ENCODE peak calls at places on chromosomes 13 and 19, in eight cellular contexts. E, M, Q, N, L, S, K and V are unnamed samples.

GRCh38 chr13:100508391-100508790 is 80.2 kb downstream of the GGACT start:
- DNase-seq in Q (no peak), L (no peak), E (no peak), N (no peak), K (no peak), M (no peak), S (no peak), V (no peak)

GRCh38 chr19:46601318-46602224 is at the start of gene CALM3:
- DNase-seq in Q (peak), M (no peak), K (no peak), L (peak), S (no peak), E (peak), N (no peak), V (no peak)

GRCh38 chr19:52734340-52734892 is 428 bp downstream of the ZNF611 start:
- DNase-seq in Q (peak), L (peak), S (no peak), M (peak), K (no peak), E (peak), N (no peak), V (no peak)

GRCh38 chr19:1266818-1267440 is 2.2 kb upstream of the CIRBP start:
- DNase-seq in L (peak), K (peak), S (peak), N (no peak), M (peak), Q (peak), E (peak), V (peak)

GRCh38 chr19:35154535-35155406 is at the start of gene FXYD5:
- DNase-seq in M (peak), K (peak), S (peak), E (peak), L (peak), Q (peak), N (peak), V (peak)

GRCh38 chr13:112685856-112686255 is 4.0 kb upstream of the ATP11A start:
- DNase-seq in L (no peak), M (no peak), N (no peak), Q (no peak), E (peak), S (no peak), K (no peak), V (peak)

GRCh38 chr19:41774515-41774980 is 19.2 kb downstream of the CEACAM6 start:
- DNase-seq in E (no peak), M (no peak), K (peak), N (no peak), Q (no peak), S (no peak), L (no peak), V (no peak)

GRCh38 chr19:32199501-32200040 is 145.8 kb upstream of the ZNF507 start:
- DNase-seq in M (no peak), S (no peak), N (no peak), Q (no peak), L (no peak), E (no peak), K (no peak), V (no peak)

GRCh38 chr13:23960566-23961156 is 63.4 kb upstream of the C1QTNF9B start:
- DNase-seq in L (no peak), E (peak), M (peak), Q (peak), N (peak), S (peak), K (no peak), V (no peak)

GRCh38 chr13:62014299-62014698 is 598.6 kb upstream of the PCDH20 start:
- DNase-seq in S (peak), M (no peak), N (peak), K (no peak), E (no peak), L (peak), Q (no peak), V (no peak)

GRCh38 chr13:64278493-64278892 is 2862.8 kb upstream of the PCDH20 start:
- DNase-seq in S (peak), K (no peak), L (no peak), E (no peak), M (peak), N (peak), Q (no peak), V (no peak)

GRCh38 chr13:40974460-40975407 is 44.4 kb downstream of the ELF1 start:
- DNase-seq in K (peak), E (peak), S (peak), Q (peak), L (no peak), M (peak), N (peak), V (peak)

GRCh38 chr19:41554902-41555301 is 21.1 kb upstream of the CEACAM21 start:
- DNase-seq in L (no peak), S (no peak), K (no peak), Q (no peak), E (no peak), N (no peak), M (no peak), V (no peak)

GRCh38 chr19:42282036-42282762 is 13.1 kb downstream of the CIC start:
- DNase-seq in N (peak), Q (peak), S (peak), K (no peak), M (peak), E (no peak), L (no peak), V (no peak)

GRCh38 chr19:13234518-13234917 is 84.3 kb downstream of the IER2 start:
- DNase-seq in K (peak), L (peak), N (no peak), E (peak), S (peak), Q (peak), M (peak), V (peak)

DNA sequence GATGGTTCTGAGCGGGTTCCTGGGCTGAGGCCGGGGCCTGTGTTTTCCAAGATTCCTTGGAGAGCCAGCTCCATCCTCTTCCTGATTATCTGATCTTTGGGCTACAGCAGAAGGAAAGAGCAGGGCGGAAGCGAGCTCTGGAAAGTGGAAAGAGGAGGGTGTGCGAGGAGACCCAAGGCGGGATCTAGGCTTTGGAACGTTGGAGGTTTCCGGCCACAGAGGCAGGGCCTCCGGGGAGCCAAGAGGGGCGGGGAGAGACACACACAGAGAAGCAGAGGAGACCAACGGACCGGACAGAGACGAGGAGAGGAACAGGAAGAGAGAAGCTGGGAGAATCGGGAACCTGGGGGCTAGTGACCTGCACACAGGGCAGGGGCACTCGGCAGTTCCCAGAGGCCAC is at the start of gene CLEC11A:
- DNase-seq in L (no peak), M (peak), N (peak), Q (no peak), S (peak), E (peak), K (peak), V (no peak)
- H3K9ac ChIP-seq in L (peak), M (peak), N (peak), Q (no peak), S (peak), E (no peak), K (peak), V (no peak)

GRCh38 chr19:7682175-7682855 is 1.7 kb downstream of the TRAPPC5 start:
- DNase-seq in K (no peak), L (no peak), Q (no peak), S (no peak), E (no peak), N (no peak), M (peak), V (peak)

GRCh38 chr19:7680606-7681335 is at the start of gene TRAPPC5:
- DNase-seq in M (peak), E (peak), L (peak), K (peak), N (peak), S (peak), Q (peak), V (peak)

GRCh38 chr19:7679771-7680605 is 645 bp upstream of the TRAPPC5 start:
- DNase-seq in S (no peak), M (no peak), Q (no peak), E (no peak), L (no peak), N (no peak), K (no peak), V (no peak)

GRCh38 chr19:7679017-7679720 is 1.5 kb upstream of the TRAPPC5 start:
- DNase-seq in E (no peak), N (no peak), S (no peak), Q (no peak), L (peak), M (no peak), K (no peak), V (no peak)

GRCh38 chr19:7681336-7682174 is 922 bp downstream of the TRAPPC5 start:
- DNase-seq in L (peak), S (peak), E (peak), M (peak), N (peak), Q (peak), K (peak), V (peak)
- H3K9ac ChIP-seq in L (peak), S (peak), E (peak), M (peak), N (peak), Q (peak), K (peak), V (no peak)

GRCh38 chr13:26618726-26619125 is 61.2 kb downstream of the WASF3 start:
- DNase-seq in K (no peak), S (no peak), N (no peak), E (no peak), Q (no peak), M (no peak), L (no peak), V (no peak)

GRCh38 chr13:26616126-26616525 is 58.6 kb downstream of the WASF3 start:
- DNase-seq in N (peak), Q (no peak), S (peak), K (no peak), M (peak), E (no peak), L (no peak), V (no peak)

GRCh38 chr13:26619321-26619720 is 61.8 kb downstream of the WASF3 start:
- DNase-seq in Q (no peak), K (no peak), S (peak), N (peak), M (peak), L (no peak), E (no peak), V (no peak)

GRCh38 chr13:26614721-26615120 is 57.2 kb downstream of the WASF3 start:
- DNase-seq in M (no peak), S (no peak), N (no peak), E (no peak), Q (no peak), K (no peak), L (no peak), V (no peak)
- H3K9ac ChIP-seq in M (no peak), S (no peak), N (no peak), E (no peak), Q (no peak), K (no peak), L (no peak), V (no peak)

GRCh38 chr19:50430888-50431342 is 1.8 kb upstream of the MYBPC2 start:
- DNase-seq in Q (peak), K (no peak), M (peak), E (no peak), S (no peak), L (no peak), N (no peak), V (no peak)
- H3K9ac ChIP-seq in Q (no peak), K (peak), M (no peak), E (peak), S (no peak), L (no peak), N (no peak), V (peak)

DNA sequence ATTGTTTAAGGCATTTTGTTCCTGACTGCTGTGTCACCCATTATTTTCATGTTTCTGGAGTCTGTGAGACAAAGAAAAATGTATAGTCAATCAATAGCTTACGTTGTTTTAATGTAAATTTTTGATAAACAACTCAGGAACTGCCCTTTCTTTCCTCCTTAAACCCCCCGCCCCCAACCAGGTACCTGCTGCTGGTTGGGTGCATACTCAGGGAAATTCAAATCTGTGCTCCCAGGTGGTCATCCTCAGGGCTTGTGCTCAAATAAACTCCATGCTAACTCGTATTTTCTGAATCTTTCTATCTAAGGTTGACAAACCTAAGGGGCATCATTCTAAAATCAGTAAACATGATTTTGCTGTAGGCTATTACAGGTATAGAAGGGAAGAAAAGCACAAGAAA is 4.1 kb upstream of the CDC16 start:
- DNase-seq in Q (no peak), S (no peak), E (peak), N (no peak), M (no peak), K (no peak), L (no peak), V (no peak)
- H3K9ac ChIP-seq in Q (no peak), S (no peak), E (no peak), N (no peak), M (no peak), K (no peak), L (no peak), V (no peak)

GRCh38 chr13:42381165-42381425 is 109.1 kb downstream of the AKAP11 start:
- DNase-seq in N (no peak), E (no peak), L (no peak), M (no peak), Q (no peak), S (no peak), K (no peak), V (no peak)

GRCh38 chr13:42378383-42378780 is 106.4 kb downstream of the AKAP11 start:
- DNase-seq in L (no peak), Q (no peak), M (no peak), N (no peak), K (no peak), S (no peak), E (no peak), V (no peak)

GRCh38 chr13:42379241-42379640 is 107.3 kb downstream of the AKAP11 start:
- DNase-seq in Q (no peak), N (no peak), K (no peak), L (no peak), E (no peak), M (no peak), S (no peak), V (no peak)

GRCh38 chr13:42377640-42378382 is 105.9 kb downstream of the AKAP11 start:
- DNase-seq in M (no peak), K (no peak), N (no peak), E (no peak), S (no peak), L (no peak), Q (no peak), V (no peak)

DNA sequence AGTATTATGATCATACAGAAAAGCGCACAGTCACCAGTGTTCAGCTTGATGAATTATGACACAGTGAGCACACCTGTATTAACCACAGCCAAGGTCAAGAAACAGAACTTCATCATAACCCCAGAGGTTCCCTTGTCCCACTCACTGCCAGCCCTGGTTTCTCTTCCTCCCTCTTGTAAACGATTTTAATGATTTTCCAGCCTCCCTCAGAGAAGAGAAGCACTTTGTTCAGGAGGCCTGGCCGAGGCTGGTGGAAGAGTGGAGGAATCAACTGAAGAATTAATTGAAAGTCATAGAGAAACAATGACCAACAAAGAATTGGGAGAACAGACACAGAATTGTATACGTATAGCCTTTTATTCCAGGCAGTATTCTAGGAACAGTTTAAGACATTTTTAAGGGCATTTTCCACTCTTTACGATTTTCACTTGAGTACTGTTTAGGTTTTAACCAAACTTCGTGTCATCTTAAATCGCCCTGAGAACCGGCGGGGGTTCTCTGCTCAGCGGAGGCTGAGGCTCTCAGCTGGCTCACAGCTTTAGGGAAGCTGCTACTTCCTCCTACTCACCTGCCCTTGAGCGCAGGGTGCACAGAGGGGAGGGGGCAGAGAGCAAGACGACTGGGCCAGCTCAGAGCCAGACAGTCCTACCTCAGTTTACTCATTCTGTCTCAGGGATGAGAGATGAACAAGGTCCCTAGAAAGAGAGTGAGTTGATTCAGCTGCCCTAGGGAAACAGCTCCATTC is 108.6 kb downstream of the AKAP11 start:
- DNase-seq in E (no peak), N (no peak), S (no peak), K (no peak), M (no peak), Q (no peak), L (no peak), V (no peak)
- H3K9ac ChIP-seq in E (no peak), N (no peak), S (no peak), K (no peak), M (no peak), Q (no peak), L (no peak), V (no peak)

DNA sequence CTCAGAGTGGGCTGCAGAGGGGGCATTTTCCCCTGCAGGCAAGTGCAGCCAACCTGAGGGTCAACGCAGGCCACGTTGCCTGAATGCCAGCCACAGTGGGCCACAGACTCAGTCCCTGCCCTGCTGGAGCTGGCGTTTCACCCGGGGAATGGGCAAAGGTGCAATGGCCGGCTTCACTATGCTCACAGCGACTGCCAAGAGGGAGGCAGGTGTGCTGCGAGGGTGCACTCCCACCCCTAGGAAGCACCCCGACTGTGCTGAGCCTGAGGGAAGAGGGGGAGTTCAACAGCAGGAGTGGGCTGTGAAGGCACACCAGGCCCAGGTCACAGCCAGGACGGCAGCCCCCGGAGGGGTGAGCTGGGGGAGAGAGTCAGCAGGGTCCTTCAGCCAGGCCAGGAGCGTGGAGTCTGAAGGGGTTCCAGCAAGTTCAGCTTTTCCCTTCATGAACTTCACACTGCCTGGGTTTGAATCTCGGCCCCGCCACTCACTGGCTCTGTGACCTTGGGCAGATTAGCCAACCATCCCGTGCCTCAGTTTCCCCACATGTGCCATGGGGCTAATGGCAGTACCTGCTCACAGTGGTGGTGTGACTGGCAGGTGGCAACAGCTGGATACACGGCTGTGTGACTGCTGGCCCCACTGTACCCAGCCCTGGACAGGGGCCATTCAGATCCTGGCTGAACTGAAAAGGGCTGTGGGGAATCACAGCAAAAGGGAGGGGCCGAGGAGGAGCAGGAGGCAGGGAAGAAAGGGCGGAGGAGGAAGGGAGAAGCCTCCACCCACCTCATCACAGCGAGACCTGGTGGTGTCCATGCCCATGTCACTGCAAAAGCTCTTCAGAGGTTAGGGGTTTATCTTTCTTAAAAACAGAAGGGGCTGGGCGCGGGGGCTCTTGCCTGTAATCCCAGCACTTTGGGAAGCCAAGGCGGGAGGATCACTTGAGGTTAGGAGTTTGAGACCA is 7.6 kb downstream of the TRAPPC6A start:
- DNase-seq in K (peak), N (no peak), M (no peak), Q (no peak), S (no peak), L (no peak), E (no peak), V (no peak)
- H3K9ac ChIP-seq in K (no peak), N (no peak), M (no peak), Q (no peak), S (no peak), L (no peak), E (no peak), V (no peak)

GRCh38 chr13:104436555-104436954 is 1370.3 kb upstream of the SLC10A2 start:
- DNase-seq in Q (no peak), M (no peak), L (no peak), E (no peak), N (no peak), S (no peak), K (no peak), V (no peak)

GRCh38 chr13:104442541-104442940 is 1376.3 kb upstream of the SLC10A2 start:
- DNase-seq in L (no peak), K (no peak), S (no peak), E (no peak), N (no peak), M (no peak), Q (no peak), V (no peak)
- H3K9ac ChIP-seq in L (no peak), K (no peak), S (no peak), E (no peak), N (no peak), M (no peak), Q (no peak), V (no peak)

GRCh38 chr19:50967924-50968708 is 1.3 kb downstream of the KLK6 start:
- DNase-seq in Q (peak), E (peak), M (no peak), L (no peak), N (no peak), S (no peak), K (no peak), V (peak)
- H3K9ac ChIP-seq in Q (no peak), E (no peak), M (no peak), L (no peak), N (no peak), S (no peak), K (no peak), V (no peak)

GRCh38 chr13:26967119-26968038 is 204.2 kb downstream of the USP12 start:
- DNase-seq in E (no peak), M (peak), S (peak), Q (no peak), K (no peak), N (no peak), L (peak), V (no peak)
- H3K9ac ChIP-seq in E (no peak), M (no peak), S (no peak), Q (no peak), K (no peak), N (no peak), L (no peak), V (no peak)